ENCODE peak calls at places on chromosome 13, in six cellular contexts. R, I, D, P, C and A are unnamed samples.

GRCh38 chr13:71613347-71613746 is 253.7 kb downstream of the DACH1 start:
- DNase-seq in C (no peak), I (no peak), P (no peak), D (no peak), R (no peak), A (no peak)

GRCh38 chr13:33992891-33993336 is 175.0 kb downstream of the RFC3 start:
- DNase-seq in C (no peak), D (no peak), P (no peak), R (no peak), I (peak; percentile 72), A (no peak)

GRCh38 chr13:35978607-35979316 is 152.4 kb downstream of the DCLK1 start:
- DNase-seq in I (peak; percentile 42), R (no peak), C (peak; percentile 66), D (peak; percentile 29), P (no peak), A (peak; percentile 68)

GRCh38 chr13:97555034-97555433 is 121.1 kb downstream of the RAP2A start:
- DNase-seq in D (no peak), I (no peak), R (no peak), P (no peak), C (no peak), A (no peak)

GRCh38 chr13:29196409-29197074 is 376.4 kb downstream of the MTUS2 start:
- DNase-seq in C (no peak), D (no peak), P (no peak), I (no peak), R (no peak), A (no peak)

GRCh38 chr13:27141746-27142145 is 29.9 kb downstream of the USP12 start:
- DNase-seq in I (no peak), C (no peak), P (no peak), R (no peak), D (no peak), A (no peak)

GRCh38 chr13:20902438-20903163 is at the start of gene XPO4:
- DNase-seq in C (peak; percentile 43), P (peak; percentile 68), D (peak; percentile 49), I (peak; percentile 59), R (peak; percentile 60), A (peak; percentile 93)

GRCh38 chr13:110351636-110352420 is 44.7 kb downstream of the COL4A2 start:
- DNase-seq in D (no peak), I (no peak), R (no peak), C (no peak), P (no peak), A (no peak)

GRCh38 chr13:110643324-110643723 is 28.0 kb downstream of the NAXD start:
- DNase-seq in D (no peak), C (no peak), P (no peak), R (no peak), I (no peak), A (no peak)

GRCh38 chr13:96963786-96964475 is 30.3 kb downstream of the OXGR1 start:
- DNase-seq in C (no peak), P (no peak), R (no peak), I (no peak), D (no peak), A (no peak)

GRCh38 chr13:73399347-73400216 is 340.8 kb downstream of the KLF5 start:
- DNase-seq in P (no peak), D (no peak), I (peak; percentile 1), C (no peak), R (no peak), A (peak; percentile 24)

GRCh38 chr13:101305981-101306411 is 110.3 kb downstream of the NALCN start:
- DNase-seq in D (no peak), R (no peak), I (no peak), C (no peak), P (no peak), A (no peak)

GRCh38 chr13:80604094-80604493 is 263.2 kb upstream of the SPRY2 start:
- DNase-seq in D (no peak), I (no peak), P (no peak), R (no peak), C (no peak), A (no peak)

GRCh38 chr13:90070837-90071525 is 1276.5 kb upstream of the MIR17HG start:
- DNase-seq in R (no peak), D (no peak), I (peak; percentile 71), C (no peak), P (no peak), A (peak; percentile 9)

GRCh38 chr13:110419391-110419791 is 112.3 kb downstream of the COL4A2 start:
- DNase-seq in I (peak; percentile 14), C (no peak), R (no peak), P (no peak), D (no peak), A (no peak)

GRCh38 chr13:105918842-105919741 is 616.4 kb downstream of the EFNB2 start:
- DNase-seq in D (no peak), C (no peak), I (peak; percentile 3), P (no peak), R (no peak), A (peak; percentile 88)

GRCh38 chr13:90968510-90968909 is 379.0 kb upstream of the MIR17HG start:
- DNase-seq in P (no peak), D (no peak), C (no peak), R (no peak), I (peak; percentile 2), A (peak; percentile 47)

GRCh38 chr13:112838038-112838965 is 130.7 kb upstream of the MCF2L start:
- DNase-seq in P (no peak), C (no peak), D (no peak), R (no peak), I (no peak), A (no peak)

GRCh38 chr13:114034481-114034891 is 60.6 kb upstream of the C13orf46 start:
- DNase-seq in I (no peak), D (no peak), P (no peak), C (no peak), R (no peak), A (no peak)

GRCh38 chr13:36919206-36919832 is 719 bp downstream of the SMAD9 start:
- DNase-seq in D (no peak), P (no peak), R (no peak), C (no peak), I (peak; percentile 83), A (peak; percentile 71)

GRCh38 chr13:114130708-114131580 is 1.5 kb downstream of the RASA3 start:
- DNase-seq in C (peak; percentile 83), P (no peak), D (no peak), R (peak; percentile 40), I (no peak), A (peak; percentile 57)

GRCh38 chr13:79483302-79483701 is 2.3 kb downstream of the NDFIP2 start:
- DNase-seq in P (no peak), R (no peak), C (no peak), I (no peak), D (no peak), A (no peak)

GRCh38 chr13:110275931-110276552 is 30.9 kb downstream of the COL4A1 start:
- DNase-seq in D (no peak), C (no peak), R (no peak), P (no peak), I (no peak), A (no peak)

GRCh38 chr13:40172149-40172591 is 494.3 kb downstream of the FOXO1 start:
- DNase-seq in C (no peak), I (no peak), P (no peak), R (no peak), D (no peak), A (no peak)

GRCh38 chr13:27359203-27359821 is 65.1 kb upstream of the GTF3A start:
- DNase-seq in I (peak; percentile 43), D (peak; percentile 34), R (peak; percentile 46), C (no peak), P (peak; percentile 40), A (peak; percentile 81)

GRCh38 chr13:49877629-49878218 is 58.4 kb downstream of the SPRYD7 start:
- DNase-seq in C (no peak), R (no peak), P (no peak), I (no peak), D (no peak), A (no peak)

GRCh38 chr13:98944336-98944735 is 33.5 kb downstream of the DOCK9 start:
- DNase-seq in I (no peak), P (no peak), C (no peak), D (no peak), R (no peak), A (no peak)

GRCh38 chr13:67736646-67737420 is 506.7 kb upstream of the PCDH9 start:
- DNase-seq in I (peak; percentile 5), C (peak; percentile 74), R (no peak), P (no peak), D (no peak), A (peak; percentile 55)

GRCh38 chr13:42101821-42102580 is 53.6 kb downstream of the DGKH start:
- DNase-seq in I (no peak), D (no peak), C (no peak), R (no peak), P (no peak), A (no peak)

GRCh38 chr13:77265336-77265735 is 61.6 kb downstream of the MYCBP2 start:
- DNase-seq in P (no peak), I (no peak), C (no peak), R (no peak), D (no peak), A (no peak)